ENCODE peak calls at places on chromosomes 2 and 18, in six cellular contexts. B, M, N, Z, L and H are unnamed samples.
A peak's percentile ranks its signal among the peaks of the same experiment; 100 is the strongest.

GRCh38 chr2:113219889-113220641 is 46.3 kb downstream of the PSD4 start:
- DNase-seq in Z (peak; percentile 29), N (peak; percentile 90), M (no peak), B (no peak), L (peak; percentile 33), H (no peak)

GRCh38 chr2:12964904-12965539 is 248.3 kb downstream of the TRIB2 start:
- DNase-seq in M (no peak), Z (peak; percentile 70), L (no peak), B (no peak), N (no peak), H (no peak)

GRCh38 chr2:56580242-56580641 is 396.5 kb downstream of the CCDC85A start:
- DNase-seq in N (no peak), Z (no peak), L (peak; percentile 83), B (no peak), M (no peak), H (peak; percentile 79)

GRCh38 chr2:127161176-127162136 is 54.5 kb upstream of the BIN1 start:
- DNase-seq in B (no peak), L (peak; percentile 18), M (no peak), Z (no peak), N (no peak), H (no peak)

GRCh38 chr18:70041459-70042020 is 93.9 kb upstream of the CD226 start:
- DNase-seq in Z (no peak), B (no peak), M (no peak), N (no peak), L (no peak), H (no peak)

GRCh38 chr2:179602452-179602851 is 259.0 kb downstream of the ZNF385B start:
- DNase-seq in B (no peak), L (no peak), M (no peak), Z (no peak), N (no peak), H (no peak)

GRCh38 chr2:181850914-181851560 is 40.5 kb upstream of the ITPRID2 start:
- DNase-seq in Z (no peak), B (no peak), M (no peak), N (no peak), L (no peak), H (no peak)

GRCh38 chr2:159438284-159438683 is 151.8 kb upstream of the WDSUB1 start:
- DNase-seq in N (no peak), L (no peak), Z (no peak), M (no peak), B (no peak), H (no peak)

GRCh38 chr2:25234756-25235155 is 66.4 kb upstream of the POMC start:
- DNase-seq in L (no peak), M (no peak), N (no peak), Z (no peak), B (no peak), H (no peak)

GRCh38 chr2:138502253-138503086 is 900 bp downstream of the SPOPL start:
- DNase-seq in N (no peak), M (no peak), L (peak; percentile 39), Z (peak; percentile 47), B (no peak), H (no peak)

GRCh38 chr2:176652300-176653182 is 383.3 kb downstream of the MTX2 start:
- DNase-seq in B (peak; percentile 22), N (peak; percentile 29), L (peak; percentile 75), Z (peak; percentile 66), M (no peak), H (peak; percentile 67)

GRCh38 chr2:148552675-148553331 is 91.7 kb upstream of the EPC2 start:
- DNase-seq in B (no peak), M (no peak), L (no peak), Z (no peak), N (no peak), H (no peak)

GRCh38 chr2:47058061-47058931 is 96.8 kb downstream of the STPG4 start:
- DNase-seq in L (no peak), N (peak; percentile 73), Z (no peak), B (no peak), M (peak; percentile 84), H (no peak)

GRCh38 chr18:32244863-32245262 is 55.0 kb downstream of the MEP1B start:
- DNase-seq in M (no peak), L (no peak), B (no peak), Z (no peak), N (no peak), H (no peak)

GRCh38 chr18:46152808-46153617 is 48.8 kb downstream of the HAUS1 start:
- DNase-seq in B (peak; percentile 52), Z (peak; percentile 95), N (no peak), L (peak; percentile 68), M (no peak), H (peak; percentile 18)

DNA sequence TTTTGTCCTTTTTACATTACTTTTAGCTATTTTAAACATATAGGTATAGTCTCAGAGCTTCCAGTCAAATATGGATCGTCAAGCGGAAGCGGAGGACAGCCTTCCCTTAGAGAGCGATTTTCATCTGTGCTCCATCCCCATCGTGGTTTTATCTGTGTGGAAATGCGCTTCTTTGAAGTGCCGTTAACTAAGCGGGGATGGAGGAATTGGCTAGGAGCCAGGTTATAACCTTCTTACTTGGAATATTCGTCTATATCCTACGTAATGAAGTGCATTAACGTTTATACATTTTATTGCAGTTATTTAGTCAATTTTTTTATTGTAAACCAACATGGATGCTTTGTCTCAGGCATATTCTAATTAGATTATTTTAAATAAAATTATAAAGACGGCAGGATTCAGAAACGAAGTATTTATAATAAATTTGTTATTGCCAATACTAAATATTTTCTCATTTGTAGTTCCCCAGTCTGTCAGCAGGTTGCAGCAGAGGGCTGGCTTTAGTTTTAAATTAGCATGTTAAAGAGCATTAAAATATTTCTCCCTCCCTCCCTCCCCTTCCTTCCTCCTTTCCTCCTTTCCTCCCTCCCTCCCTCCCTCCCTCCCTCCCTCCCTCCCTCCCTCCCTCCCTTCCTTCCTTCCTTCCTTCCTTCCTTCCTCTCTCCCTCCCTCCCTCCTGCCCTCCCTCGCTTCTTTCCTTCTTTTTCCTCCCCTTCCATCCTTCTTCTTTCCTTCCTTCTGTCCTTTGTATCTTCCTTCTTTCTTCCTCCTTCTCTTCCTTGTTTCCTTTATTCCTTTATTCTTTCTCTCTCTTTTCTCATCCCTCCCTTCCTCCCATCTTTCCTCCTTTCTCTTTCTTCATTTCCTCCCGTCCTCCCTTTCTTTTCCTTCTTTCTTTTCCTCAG is 80.6 kb upstream of the DOCK10 start:
- DNase-seq in L (peak; percentile 65), Z (peak; percentile 8), N (no peak), M (no peak), B (peak; percentile 18), H (peak; percentile 48)
- TF ChIP-seq CTCF in L (peak; percentile 45), Z (no peak), N (peak; percentile 33), M (peak; percentile 19), B (peak; percentile 45), H (peak; percentile 76)

DNA sequence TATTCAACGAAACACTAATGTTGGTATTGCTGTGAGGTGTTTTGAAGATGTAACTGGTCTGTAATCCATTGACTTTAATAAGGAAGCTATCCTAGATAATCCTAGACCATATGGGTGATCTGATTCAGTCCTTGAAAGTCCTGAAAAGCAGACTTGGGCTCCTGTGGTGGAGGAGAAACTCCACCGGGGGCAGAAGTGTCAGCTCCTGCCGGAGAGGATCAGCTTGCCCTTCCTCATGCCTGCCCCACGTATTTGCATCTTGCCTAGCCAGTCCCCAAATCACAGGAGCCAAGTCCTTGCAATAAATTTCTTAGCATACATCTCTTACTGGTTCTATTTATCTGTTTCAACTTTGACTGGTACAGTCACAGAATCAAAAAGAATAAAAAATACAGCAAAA is 144.2 kb upstream of the DLGAP1 start:
- DNase-seq in N (no peak), B (peak; percentile 9), M (no peak), L (no peak), Z (no peak), H (no peak)
- TF ChIP-seq CTCF in N (no peak), B (no peak), M (no peak), L (no peak), Z (no peak), H (no peak)

DNA sequence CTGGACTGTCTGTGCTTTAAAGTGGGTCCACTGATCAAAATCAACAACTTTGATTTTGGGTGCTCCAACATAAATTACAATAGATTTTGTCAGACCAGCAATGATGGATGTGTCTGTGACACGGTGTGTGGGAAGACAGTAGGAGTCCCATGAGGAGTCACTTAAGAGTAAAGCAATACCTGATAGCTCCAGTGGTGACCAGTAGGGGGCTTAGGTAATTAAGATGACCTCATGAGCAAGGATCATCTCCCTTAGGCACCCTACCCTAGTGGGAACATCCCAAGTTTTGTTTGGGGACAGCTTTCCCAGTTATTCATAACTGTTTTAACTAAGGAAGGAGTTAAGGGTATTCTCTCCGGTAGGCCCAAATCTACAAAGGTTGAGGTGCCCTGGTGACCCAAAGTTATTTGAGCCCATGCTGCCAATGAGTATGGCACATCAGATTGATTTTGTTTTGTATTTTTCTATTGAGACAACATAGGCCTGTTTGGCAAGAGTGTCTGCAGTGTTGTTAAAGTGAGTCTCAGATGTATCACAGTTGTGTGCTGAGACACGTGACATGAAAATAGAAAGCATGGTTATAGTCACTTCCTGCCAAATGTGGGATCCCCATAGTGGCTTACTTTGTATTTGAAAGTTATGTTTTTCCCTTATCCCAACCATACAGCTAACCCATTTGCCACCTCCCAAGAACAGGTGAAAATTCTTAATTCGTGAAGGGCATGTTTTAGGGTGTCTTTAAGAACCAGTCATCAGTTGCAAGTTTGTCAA is 1337.6 kb upstream of the SLC39A10 start:
- DNase-seq in B (no peak), N (no peak), Z (no peak), M (no peak), L (no peak), H (no peak)
- TF ChIP-seq CTCF in B (no peak), N (no peak), Z (no peak), M (no peak), L (peak; percentile 42), H (no peak)

GRCh38 chr18:8706981-8707940 is 1.9 kb downstream of the MTCL1 start:
- DNase-seq in M (peak; percentile 51), Z (no peak), N (no peak), B (peak; percentile 64), L (peak; percentile 83), H (peak; percentile 77)
- TF ChIP-seq CTCF in M (no peak), Z (no peak), N (no peak), B (peak; percentile 40), L (peak; percentile 59), H (peak; percentile 60)

GRCh38 chr2:125745514-125745913 is 910.4 kb upstream of the GYPC start:
- DNase-seq in Z (peak; percentile 37), B (peak; percentile 35), L (peak; percentile 35), M (no peak), N (peak; percentile 16), H (peak; percentile 0)
- TF ChIP-seq CTCF in Z (no peak), B (peak; percentile 54), L (peak; percentile 42), M (no peak), N (peak; percentile 38), H (no peak)

DNA sequence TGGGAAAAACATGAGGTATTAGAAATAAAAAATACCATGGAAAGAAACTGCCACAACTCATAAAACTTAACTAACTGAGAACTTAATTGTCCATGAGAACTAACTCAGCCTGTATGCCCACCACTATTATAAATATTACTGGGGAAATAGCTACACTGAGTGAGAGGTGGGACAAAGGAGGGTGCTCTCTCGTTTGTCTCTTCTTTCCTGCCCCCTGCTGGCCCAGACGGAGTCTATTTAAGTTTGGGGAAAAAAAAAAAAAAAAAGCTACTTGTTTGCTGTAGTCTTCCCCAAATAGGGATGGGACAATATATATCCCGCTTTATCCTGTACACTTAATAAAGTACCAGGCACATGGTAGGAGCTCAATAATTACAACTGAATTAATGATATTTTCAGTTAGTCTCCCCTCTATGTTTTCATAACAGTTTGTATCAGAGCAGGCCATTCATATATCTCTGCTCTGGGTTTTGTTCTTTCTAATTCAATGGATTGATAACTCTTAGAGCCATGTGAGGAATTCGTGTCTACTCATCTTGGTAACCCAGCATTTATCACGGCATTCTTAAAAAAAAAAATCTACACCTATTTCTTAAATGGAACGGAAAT is 647.7 kb upstream of the PKDCC start:
- DNase-seq in B (peak; percentile 45), M (no peak), L (peak; percentile 51), Z (peak; percentile 3), N (no peak), H (no peak)
- TF ChIP-seq CTCF in B (peak; percentile 57), M (no peak), L (peak; percentile 71), Z (no peak), N (peak; percentile 9), H (peak; percentile 47)